ENCODE peak calls at places on chromosome 15, in nine cellular contexts. S is GM23248, Y is SK-N-SH, E is MM.1S, W is PC-3, H is OCI-LY7, N is HCT116, R is neural progenitor cell, K is GM23338. L is an unnamed sample.

GRCh38 chr15:76163429-76164020 is 103.7 kb downstream of the TMEM266 start:
- DNase-seq in S (peak), W (no peak), E (no peak), N (no peak), H (no peak), K (no peak), Y (peak), R (no peak), L (peak)

GRCh38 chr15:33028495-33028894 is 166.0 kb downstream of the FMN1 start:
- DNase-seq in E (no peak), S (no peak), R (no peak), N (no peak), Y (peak), W (no peak), K (no peak), H (no peak), L (no peak)

GRCh38 chr15:66848116-66848515 is 146.1 kb downstream of the SMAD6 start:
- DNase-seq in N (no peak), R (no peak), E (no peak), K (no peak), Y (no peak), S (no peak), W (no peak), H (no peak), L (no peak)

GRCh38 chr15:101578443-101578894 is 73.7 kb downstream of the TM2D3 start:
- DNase-seq in H (no peak), R (peak), S (peak), E (peak), N (peak), Y (peak), W (peak), K (peak), L (peak)

GRCh38 chr15:63379492-63380150 is 2.0 kb downstream of the CA12 start:
- DNase-seq in K (no peak), N (no peak), S (peak), E (no peak), R (no peak), W (no peak), Y (no peak), H (no peak), L (no peak)

GRCh38 chr15:68385671-68386586 is 46.0 kb downstream of the ITGA11 start:
- DNase-seq in K (no peak), W (no peak), S (no peak), R (no peak), N (no peak), E (no peak), H (no peak), Y (no peak), L (no peak)

GRCh38 chr15:50112488-50113186 is 6.4 kb downstream of the ATP8B4 start:
- DNase-seq in W (no peak), K (no peak), H (no peak), Y (no peak), E (no peak), N (no peak), S (no peak), R (no peak), L (no peak)

GRCh38 chr15:78872972-78873795 is 494 bp downstream of the MORF4L1 start:
- DNase-seq in H (peak), N (peak), Y (peak), S (peak), R (peak), E (peak), K (peak), W (peak), L (peak)

GRCh38 chr15:44782516-44782915 is 46.2 kb downstream of the TRIM69 start:
- DNase-seq in K (no peak), N (no peak), E (no peak), W (no peak), Y (no peak), H (no peak), S (no peak), R (no peak), L (no peak)

GRCh38 chr15:72201346-72202029 is 3.9 kb upstream of the GRAMD2A start:
- DNase-seq in E (peak), Y (no peak), W (no peak), S (no peak), N (no peak), H (peak), K (no peak), R (no peak), L (no peak)

GRCh38 chr15:38254065-38254883 is 1.6 kb downstream of the SPRED1 start:
- DNase-seq in W (peak), K (no peak), N (peak), S (peak), Y (peak), R (peak), E (peak), H (peak), L (peak)

GRCh38 chr15:67901922-67902321 is 62.1 kb upstream of the RNU6-1 start:
- DNase-seq in S (no peak), E (no peak), R (no peak), W (no peak), K (no peak), Y (no peak), N (no peak), H (no peak), L (no peak)

GRCh38 chr15:48876057-48876456 is 1.9 kb upstream of the EID1 start:
- DNase-seq in W (no peak), Y (no peak), E (no peak), N (no peak), H (no peak), S (no peak), R (no peak), K (no peak), L (no peak)

GRCh38 chr15:100602822-100603393 is 519 bp downstream of the ASB7 start:
- DNase-seq in E (peak), N (no peak), H (peak), K (peak), W (peak), S (peak), R (peak), Y (peak), L (peak)

GRCh38 chr15:101316529-101316928 is 21.5 kb upstream of the SNRPA1 start:
- DNase-seq in S (no peak), H (no peak), R (no peak), Y (no peak), K (no peak), E (no peak), W (no peak), N (no peak), L (no peak)

GRCh38 chr15:100889359-100890058 is 9.9 kb downstream of the ALDH1A3 start:
- DNase-seq in S (peak), K (peak), W (peak), R (no peak), E (no peak), H (no peak), Y (no peak), N (no peak), L (peak)

GRCh38 chr15:78325092-78325843 is 14.9 kb upstream of the CRABP1 start:
- DNase-seq in Y (no peak), R (peak), S (no peak), E (no peak), N (no peak), W (no peak), H (no peak), K (no peak), L (peak)

GRCh38 chr15:40985541-40986330 is 32.5 kb downstream of the CHAC1 start:
- DNase-seq in E (no peak), N (no peak), R (no peak), W (no peak), Y (no peak), H (no peak), K (no peak), S (peak), L (no peak)

GRCh38 chr15:67504796-67505195 is 16.1 kb upstream of the C15orf61 start:
- DNase-seq in R (no peak), W (peak), K (no peak), N (no peak), E (no peak), S (peak), H (no peak), Y (no peak), L (no peak)

GRCh38 chr15:39624806-39625205 is 43.9 kb downstream of the THBS1 start:
- DNase-seq in R (no peak), E (peak), H (no peak), K (no peak), N (no peak), Y (no peak), S (peak), W (peak), L (peak)

GRCh38 chr15:39589193-39589814 is 8.4 kb downstream of the THBS1 start:
- DNase-seq in E (no peak), Y (no peak), N (no peak), S (peak), R (no peak), W (peak), K (no peak), H (no peak), L (no peak)

GRCh38 chr15:68314563-68314962 is 37.0 kb downstream of the FEM1B start:
- DNase-seq in N (no peak), S (no peak), E (no peak), R (no peak), K (no peak), Y (peak), H (no peak), W (no peak), L (no peak)

GRCh38 chr15:80754005-80754404 is 25.2 kb upstream of the CEMIP start:
- DNase-seq in K (no peak), R (no peak), E (no peak), Y (no peak), W (no peak), H (no peak), N (no peak), S (no peak), L (no peak)

GRCh38 chr15:80750591-80750990 is 28.6 kb upstream of the CEMIP start:
- DNase-seq in S (no peak), H (no peak), R (no peak), Y (no peak), K (no peak), E (no peak), W (no peak), N (no peak), L (no peak)

GRCh38 chr15:80749589-80749988 is 29.6 kb upstream of the CEMIP start:
- DNase-seq in H (no peak), W (peak), S (peak), N (no peak), E (no peak), K (no peak), Y (no peak), R (no peak), L (no peak)

GRCh38 chr15:80755884-80756283 is 23.3 kb upstream of the CEMIP start:
- DNase-seq in K (no peak), W (no peak), S (no peak), Y (no peak), H (no peak), N (no peak), R (no peak), E (no peak), L (no peak)

DNA sequence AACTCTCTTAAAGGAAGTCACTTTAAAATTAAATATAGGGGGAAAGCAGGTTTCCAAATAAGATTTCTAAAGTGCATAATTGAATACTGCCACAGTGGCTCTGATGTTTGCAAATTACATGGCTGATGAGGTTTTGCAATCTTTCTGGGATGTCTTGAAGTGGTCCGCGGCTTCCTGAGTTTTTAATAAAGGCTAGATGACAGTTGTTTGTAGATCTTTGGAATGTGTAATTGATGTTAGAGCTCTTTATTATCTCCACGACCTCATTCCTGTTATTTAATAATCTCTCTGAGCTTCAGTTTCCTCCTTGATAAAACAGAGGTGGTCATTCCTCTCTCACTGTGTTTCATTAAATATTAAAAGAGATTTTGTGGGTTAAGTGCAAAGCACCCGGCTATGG is 27.0 kb upstream of the CEMIP start:
- DNase-seq in W (no peak), H (no peak), E (no peak), K (no peak), N (no peak), R (no peak), S (no peak), Y (no peak), L (no peak)
- TF ChIP-seq EZH2phosphoT487 in W (no peak), H (no peak), E (no peak), K (no peak), N (no peak), R (no peak), S (no peak), Y (no peak), L (no peak)

GRCh38 chr15:60721706-60722105 is 242.8 kb upstream of the ICE2 start:
- DNase-seq in W (no peak), K (no peak), E (no peak), S (peak), Y (no peak), N (no peak), R (no peak), H (no peak), L (peak)
- TF ChIP-seq EZH2phosphoT487 in W (no peak), K (no peak), E (no peak), S (no peak), Y (no peak), N (no peak), R (no peak), H (no peak), L (no peak)

GRCh38 chr15:90405208-90405607 is 17.2 kb downstream of the IQGAP1 start:
- DNase-seq in K (no peak), S (no peak), W (no peak), Y (no peak), N (no peak), R (no peak), H (no peak), E (no peak), L (no peak)

GRCh38 chr15:90411176-90411575 is 23.1 kb downstream of the IQGAP1 start:
- DNase-seq in R (no peak), S (no peak), W (no peak), Y (no peak), N (no peak), H (no peak), E (no peak), K (no peak), L (no peak)

GRCh38 chr15:90408657-90409056 is 20.6 kb downstream of the IQGAP1 start:
- DNase-seq in K (no peak), E (no peak), S (no peak), W (no peak), R (no peak), N (no peak), Y (no peak), H (no peak), L (no peak)

GRCh38 chr15:90412356-90413194 is 24.5 kb downstream of the IQGAP1 start:
- DNase-seq in E (no peak), N (peak), W (peak), K (peak), R (no peak), S (peak), H (peak), Y (no peak), L (peak)

GRCh38 chr15:90407871-90408317 is 19.9 kb downstream of the IQGAP1 start:
- DNase-seq in W (no peak), R (no peak), N (no peak), H (no peak), S (peak), K (no peak), E (no peak), Y (no peak), L (peak)
- TF ChIP-seq EZH2phosphoT487 in W (no peak), R (no peak), N (no peak), H (no peak), S (no peak), K (no peak), E (no peak), Y (no peak), L (no peak)

GRCh38 chr15:70505411-70505919 is 257.9 kb downstream of the UACA start:
- DNase-seq in H (no peak), Y (no peak), N (peak), E (peak), K (no peak), S (peak), W (peak), R (no peak), L (peak)
- TF ChIP-seq EZH2phosphoT487 in H (no peak), Y (no peak), N (no peak), E (no peak), K (no peak), S (no peak), W (no peak), R (no peak), L (no peak)

GRCh38 chr15:74829500-74829899 is 3.1 kb downstream of the CPLX3 start:
- DNase-seq in Y (no peak), W (peak), K (no peak), N (no peak), E (no peak), H (no peak), R (no peak), S (peak), L (no peak)
- TF ChIP-seq EZH2phosphoT487 in Y (no peak), W (no peak), K (no peak), N (no peak), E (no peak), H (no peak), R (no peak), S (no peak), L (no peak)

DNA sequence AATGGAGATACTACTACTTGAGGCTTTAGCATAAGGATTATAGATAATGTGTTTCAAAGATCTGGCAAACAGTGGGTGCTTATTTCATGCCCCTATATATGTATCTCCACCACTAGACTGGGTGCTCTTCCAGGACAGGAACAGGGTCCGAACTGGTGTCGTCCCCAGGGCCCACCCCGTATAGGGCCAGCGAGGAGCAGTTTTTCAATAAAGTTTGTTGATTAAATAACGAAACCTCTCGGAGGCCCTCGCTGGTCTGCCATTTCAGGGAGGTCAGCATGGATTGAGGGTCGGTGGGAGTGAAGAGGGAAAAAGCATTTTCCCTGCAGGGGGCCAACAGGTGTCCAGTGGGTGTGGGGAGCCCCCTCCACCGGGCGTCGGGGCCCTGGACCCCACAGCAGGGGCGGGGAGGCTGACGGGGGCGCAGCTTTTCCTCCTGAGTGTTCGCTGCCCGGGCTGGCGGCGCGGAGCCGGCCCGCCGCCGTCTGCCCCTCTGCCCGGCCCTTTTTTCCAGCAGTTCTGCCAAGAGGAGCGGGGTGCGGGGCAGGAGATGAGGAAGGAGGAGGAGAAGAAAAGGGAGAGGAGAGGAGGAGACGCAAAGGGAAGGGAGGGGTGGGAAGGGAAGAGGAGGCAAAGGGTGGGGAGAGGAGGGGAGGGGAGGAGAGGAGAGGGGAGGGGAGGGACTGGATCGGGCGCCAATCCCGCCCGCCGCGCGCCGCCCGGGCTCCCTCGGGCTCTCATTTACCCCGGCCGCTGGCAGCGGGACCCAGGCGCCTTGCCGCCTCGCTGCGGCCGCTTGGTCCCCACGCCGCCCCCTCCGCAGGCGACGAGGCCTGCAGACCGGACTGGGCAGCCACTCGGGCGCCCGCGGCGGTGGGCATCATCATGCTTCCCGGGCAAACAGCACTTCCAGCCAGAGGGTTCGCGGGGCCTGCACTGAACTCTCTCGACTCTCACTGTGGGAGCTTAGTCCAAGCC is 66.3 kb downstream of the ISG20 start:
- DNase-seq in W (no peak), Y (peak), S (peak), E (no peak), K (peak), H (no peak), R (peak), N (no peak), L (peak)
- TF ChIP-seq EZH2phosphoT487 in W (no peak), Y (no peak), S (no peak), E (no peak), K (no peak), H (no peak), R (peak), N (no peak), L (no peak)

DNA sequence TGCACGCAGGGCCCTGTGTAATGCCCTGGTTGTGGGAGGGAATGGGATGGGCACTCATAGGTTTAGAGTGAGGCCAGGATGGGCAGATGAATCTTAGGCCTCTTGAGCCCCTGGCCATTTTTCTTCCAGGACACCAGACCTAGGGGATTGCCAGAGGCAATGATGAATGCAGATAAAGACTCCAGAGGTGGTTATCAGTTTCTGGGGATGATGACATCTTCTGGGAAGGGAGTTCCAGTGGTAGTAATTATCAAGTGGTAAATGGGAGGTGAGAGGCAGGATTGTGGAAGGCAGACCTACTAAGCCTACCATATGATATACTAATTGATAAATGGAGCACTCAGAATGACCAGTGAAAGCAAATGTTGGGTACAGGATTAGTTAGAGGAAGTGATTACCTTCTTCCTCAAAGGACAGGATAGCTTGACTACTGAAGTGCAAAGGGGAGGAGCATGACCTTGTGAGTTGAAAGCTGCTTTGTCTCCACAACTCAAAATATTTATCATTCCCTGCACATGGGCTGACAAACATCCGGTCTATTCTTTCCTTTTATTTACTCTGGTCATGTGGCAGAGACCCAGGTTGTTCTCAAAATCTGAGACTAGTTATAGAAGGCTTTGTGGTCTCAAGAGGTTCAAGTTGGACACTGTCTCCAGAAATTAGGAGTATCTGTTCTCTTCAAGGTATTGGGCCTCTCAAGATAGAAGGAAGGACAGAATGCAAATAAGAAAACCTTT is 10.2 kb upstream of the MAPK6 start:
- DNase-seq in Y (no peak), H (peak), W (peak), N (no peak), R (no peak), E (no peak), S (no peak), K (no peak), L (no peak)
- TF ChIP-seq EZH2phosphoT487 in Y (no peak), H (no peak), W (no peak), N (no peak), R (no peak), E (no peak), S (no peak), K (no peak), L (no peak)

DNA sequence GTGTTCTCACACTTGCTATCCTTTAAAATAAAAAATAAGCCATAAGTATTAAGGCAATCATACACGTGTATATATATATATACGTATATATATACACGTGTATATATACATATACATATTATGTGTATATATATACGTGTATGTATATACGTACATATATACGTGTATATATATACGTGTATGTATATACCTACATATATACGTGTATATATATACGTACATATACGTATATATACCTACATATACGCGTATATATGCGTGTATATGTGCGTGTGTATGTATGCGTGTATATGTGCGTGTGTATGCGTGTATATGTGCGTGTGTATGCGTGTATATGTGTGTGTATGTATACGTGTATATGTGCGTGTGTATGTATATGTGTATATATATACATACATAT is 477.3 kb upstream of the ARRDC4 start:
- DNase-seq in W (no peak), N (no peak), R (no peak), S (no peak), H (no peak), Y (no peak), E (no peak), K (no peak), L (no peak)
- TF ChIP-seq EZH2phosphoT487 in W (no peak), N (no peak), R (no peak), S (no peak), H (no peak), Y (no peak), E (no peak), K (no peak), L (no peak)

L was measured in hepatocyte.